ENCODE peak calls at places on chromosomes 13 and 19, in four cellular contexts. One of them, this sample, is unnamed.

GRCh38 chr19:3670796-3671679 is 29.2 kb downstream of the PIP5K1C start:
- DNase-seq in nephron progenitor cell: no peak
- DNase-seq in CD8-positive, alpha-beta memory T cell: no peak
- DNase-seq in head of caudate nucleus: no peak
- DNase-seq in this sample: peak; percentile 35

GRCh38 chr13:34174671-34175145 is 356.8 kb downstream of the RFC3 start:
- DNase-seq in head of caudate nucleus: no peak
- DNase-seq in nephron progenitor cell: no peak
- DNase-seq in CD8-positive, alpha-beta memory T cell: no peak
- DNase-seq in this sample: no peak

GRCh38 chr19:30784850-30785459 is 412.8 kb downstream of the ZNF536 start:
- DNase-seq in nephron progenitor cell: peak; percentile 46
- DNase-seq in CD8-positive, alpha-beta memory T cell: peak; percentile 51
- DNase-seq in head of caudate nucleus: peak; percentile 39
- DNase-seq in this sample: peak; percentile 49

GRCh38 chr13:38166121-38166520 is 183.5 kb upstream of the UFM1 start:
- DNase-seq in CD8-positive, alpha-beta memory T cell: no peak
- DNase-seq in nephron progenitor cell: no peak
- DNase-seq in head of caudate nucleus: no peak
- DNase-seq in this sample: no peak

GRCh38 chr13:26999499-26999898 is 172.1 kb downstream of the USP12 start:
- DNase-seq in CD8-positive, alpha-beta memory T cell: no peak
- DNase-seq in head of caudate nucleus: no peak
- DNase-seq in nephron progenitor cell: no peak
- DNase-seq in this sample: no peak

GRCh38 chr19:12833747-12834417 is 497 bp downstream of the RTBDN start:
- DNase-seq in nephron progenitor cell: peak; percentile 65
- DNase-seq in CD8-positive, alpha-beta memory T cell: peak; percentile 35
- DNase-seq in head of caudate nucleus: no peak
- DNase-seq in this sample: peak; percentile 38

GRCh38 chr19:47176071-47176626 is 45.5 kb downstream of the SAE1 start:
- DNase-seq in head of caudate nucleus: no peak
- DNase-seq in CD8-positive, alpha-beta memory T cell: no peak
- DNase-seq in nephron progenitor cell: no peak
- DNase-seq in this sample: no peak

GRCh38 chr19:5006201-5006600 is 37.3 kb downstream of the KDM4B start:
- DNase-seq in nephron progenitor cell: no peak
- DNase-seq in CD8-positive, alpha-beta memory T cell: no peak
- DNase-seq in head of caudate nucleus: no peak
- DNase-seq in this sample: no peak

GRCh38 chr19:33434886-33435705 is 61.6 kb downstream of the CEBPG start:
- DNase-seq in CD8-positive, alpha-beta memory T cell: no peak
- DNase-seq in head of caudate nucleus: no peak
- DNase-seq in nephron progenitor cell: no peak
- DNase-seq in this sample: peak; percentile 39

GRCh38 chr19:58054792-58055482 is 4.1 kb upstream of the ZNF135 start:
- DNase-seq in nephron progenitor cell: no peak
- DNase-seq in CD8-positive, alpha-beta memory T cell: no peak
- DNase-seq in head of caudate nucleus: peak; percentile 75
- DNase-seq in this sample: peak; percentile 81

GRCh38 chr19:33388817-33389573 is 15.5 kb downstream of the CEBPG start:
- DNase-seq in nephron progenitor cell: no peak
- DNase-seq in CD8-positive, alpha-beta memory T cell: no peak
- DNase-seq in head of caudate nucleus: peak; percentile 23
- DNase-seq in this sample: no peak

GRCh38 chr13:39501711-39502324 is 101.2 kb downstream of the LHFPL6 start:
- DNase-seq in nephron progenitor cell: no peak
- DNase-seq in head of caudate nucleus: peak; percentile 16
- DNase-seq in CD8-positive, alpha-beta memory T cell: no peak
- DNase-seq in this sample: peak; percentile 11

This sample was measured in left kidney.